ENCODE peak calls at places on chromosomes 4 and X, in ten cellular contexts. R is HS-5; V is stimulated activated CD4-positive, alpha-beta T cell treated with anti-CD3 and anti-CD28 coated beads, Interleukin-1b, Interleukin-23, amount 100 ng/mL, for 1 hour; F is amygdala; K is activated B cell treated with CpG ODN at 0.5 μM for 24 hours; B is cardiac fibroblast; D is CD4-positive, alpha-beta T cell; G is NCI-H82; H is HL-60; W is cardiac muscle cell. N is an unnamed sample.
A peak's percentile ranks its signal among the peaks of the same experiment; 100 is the strongest.

GRCh38 chr4:1050486-1051213 is 39.2 kb downstream of the FGFRL1 start:
- DNase-seq in W (no peak), B (no peak), H (no peak), R (no peak), K (peak; percentile 11), F (no peak), V (no peak), G (no peak), D (no peak), N (no peak)

GRCh38 chr4:40621592-40622512 is 7.8 kb downstream of the RBM47 start:
- DNase-seq in V (no peak), B (peak; percentile 99), R (peak; percentile 87), G (no peak), W (no peak), F (no peak), D (no peak), K (peak; percentile 18), H (peak; percentile 98), N (no peak)

GRCh38 chr4:6955261-6955911 is 45.8 kb downstream of the TBC1D14 start:
- DNase-seq in D (no peak), W (no peak), F (no peak), R (no peak), G (no peak), K (no peak), H (no peak), B (no peak), V (no peak), N (no peak)

GRCh38 chrX:23783569-23784486 is 855 bp downstream of the SAT1 start:
- DNase-seq in F (no peak), D (no peak), R (no peak), B (peak; percentile 29), V (no peak), G (peak; percentile 29), K (no peak), W (no peak), H (peak; percentile 5), N (no peak)

GRCh38 chr4:21512351-21512750 is 436.2 kb downstream of the KCNIP4 start:
- DNase-seq in V (no peak), F (no peak), G (peak; percentile 80), W (peak; percentile 73), H (peak; percentile 3), K (no peak), B (peak; percentile 68), R (peak; percentile 11), D (no peak), N (peak; percentile 70)

GRCh38 chr4:66972087-66972486 is 573.2 kb downstream of the CENPC start:
- DNase-seq in D (no peak), K (no peak), H (no peak), B (peak; percentile 1), V (no peak), F (no peak), G (no peak), W (no peak), R (no peak), N (no peak)

GRCh38 chr4:10011277-10011676 is 10.0 kb downstream of the SLC2A9 start:
- DNase-seq in K (no peak), F (no peak), H (no peak), V (no peak), B (no peak), R (no peak), W (no peak), G (no peak), D (no peak), N (no peak)

GRCh38 chrX:74249963-74250362 is 54.0 kb upstream of the ZCCHC13 start:
- DNase-seq in W (peak; percentile 55), R (no peak), V (no peak), F (no peak), B (no peak), K (no peak), G (no peak), D (no peak), H (no peak), N (no peak)

GRCh38 chr4:74320559-74321118 is 12.4 kb downstream of the EPGN start:
- DNase-seq in K (no peak), H (peak; percentile 39), W (peak; percentile 60), G (peak; percentile 64), V (no peak), R (no peak), B (peak; percentile 83), D (no peak), F (no peak), N (peak; percentile 1)

GRCh38 chr4:35710343-35710742 is 534.0 kb downstream of the ARAP2 start:
- DNase-seq in R (no peak), D (no peak), H (no peak), G (no peak), W (no peak), V (no peak), K (no peak), F (no peak), B (no peak), N (no peak)

GRCh38 chr4:16532240-16532990 is 306.1 kb upstream of the TAPT1 start:
- DNase-seq in W (no peak), G (no peak), B (peak; percentile 87), H (no peak), V (no peak), K (no peak), D (no peak), R (peak; percentile 46), F (no peak), N (no peak)

GRCh38 chr4:13244342-13244905 is 239.7 kb downstream of the RAB28 start:
- DNase-seq in G (peak; percentile 62), H (no peak), B (no peak), R (no peak), F (no peak), D (no peak), V (no peak), W (peak; percentile 5), K (no peak), N (no peak)